ENCODE peak calls at places on chromosomes 4 and X, in nine cellular contexts. Z is GM12892, Y is upper lobe of left lung, K is GM12878, A is transverse colon, I is suprapubic skin, D is esophagus muscularis mucosa, B is K562, U is spleen. F is an unnamed sample.
A peak's percentile ranks its signal among the peaks of the same experiment; 100 is the strongest.

GRCh38 chrX:48938721-48939416 is 18.5 kb downstream of the OTUD5 start:
- DNase-seq in Z (no peak), Y (no peak), K (peak; percentile 84), A (peak; percentile 69), I (no peak), D (no peak), B (no peak), U (peak; percentile 87), F (no peak)

GRCh38 chrX:63835361-63835760 is 50.3 kb upstream of the ARHGEF9 start:
- DNase-seq in Z (no peak), Y (no peak), K (no peak), A (no peak), I (no peak), D (no peak), B (no peak), U (no peak), F (no peak)

GRCh38 chr4:26503844-26504243 is 13.6 kb upstream of the CCKAR start:
- DNase-seq in Z (no peak), Y (no peak), K (no peak), A (no peak), I (no peak), D (no peak), B (no peak), U (no peak), F (no peak)

GRCh38 chrX:19514791-19515614 is at the start of gene MAP3K15:
- DNase-seq in Z (peak; percentile 33), Y (peak; percentile 42), K (no peak), A (peak; percentile 14), I (no peak), D (no peak), B (peak; percentile 25), U (peak; percentile 80), F (peak; percentile 32)

GRCh38 chr4:184815046-184815877 is 10.5 kb downstream of the ACSL1 start:
- DNase-seq in Z (peak; percentile 56), Y (peak; percentile 92), K (peak; percentile 89), A (peak; percentile 78), I (peak; percentile 80), D (no peak), B (peak; percentile 44), U (peak; percentile 84), F (peak; percentile 92)

GRCh38 chrX:17559728-17560379 is 177.4 kb upstream of the SCML1 start:
- DNase-seq in Z (no peak), Y (peak; percentile 36), K (no peak), A (no peak), I (no peak), D (no peak), B (no peak), U (no peak), F (peak; percentile 47)

GRCh38 chr4:55035892-55036291 is 89.5 kb downstream of the KDR start:
- DNase-seq in Z (no peak), Y (no peak), K (no peak), A (no peak), I (no peak), D (no peak), B (no peak), U (no peak), F (no peak)

GRCh38 chr4:38266616-38267015 is 306.4 kb downstream of the PTTG2 start:
- DNase-seq in Z (no peak), Y (no peak), K (no peak), A (peak; percentile 39), I (no peak), D (peak; percentile 57), B (no peak), U (no peak), F (no peak)

GRCh38 chr4:182280439-182281111 is 37.4 kb downstream of the TENM3 start:
- DNase-seq in Z (no peak), Y (no peak), K (no peak), A (no peak), I (no peak), D (peak; percentile 90), B (no peak), U (no peak), F (no peak)

GRCh38 chr4:1027916-1028240 is 16.5 kb downstream of the FGFRL1 start:
- DNase-seq in Z (no peak), Y (no peak), K (no peak), A (no peak), I (no peak), D (no peak), B (peak; percentile 46), U (no peak), F (no peak)
- TF ChIP-seq POLR2A in Z (no peak), Y (no peak), K (peak; percentile 1), A (no peak), I (no peak), D (no peak), B (no peak), U (no peak), F (no peak)

GRCh38 chr4:82798168-82799005 is at the start of gene SCD5:
- DNase-seq in Z (peak; percentile 66), Y (peak; percentile 50), K (no peak), A (peak; percentile 64), I (peak; percentile 72), D (no peak), B (peak; percentile 81), U (peak; percentile 83), F (peak; percentile 66)
- TF ChIP-seq POLR2AphosphoS5 in Z (no peak), Y (no peak), K (no peak), A (no peak), I (no peak), D (no peak), B (no peak), U (no peak), F (no peak)

GRCh38 chrX:66638591-66639500 is at the start of gene EDA2R:
- DNase-seq in Z (peak; percentile 23), Y (peak; percentile 41), K (peak; percentile 60), A (peak; percentile 13), I (no peak), D (no peak), B (no peak), U (peak; percentile 70), F (no peak)
- TF ChIP-seq POLR2A in Z (peak; percentile 59), Y (no peak), K (peak; percentile 46), A (no peak), I (no peak), D (no peak), B (no peak), U (no peak), F (no peak)

GRCh38 chrX:37746951-37747350 is 32.9 kb upstream of the CYBB start:
- DNase-seq in Z (no peak), Y (no peak), K (no peak), A (no peak), I (no peak), D (no peak), B (no peak), U (no peak), F (no peak)

GRCh38 chrX:37745835-37746234 is 34.0 kb upstream of the CYBB start:
- DNase-seq in Z (no peak), Y (no peak), K (no peak), A (no peak), I (no peak), D (no peak), B (no peak), U (peak; percentile 69), F (no peak)

GRCh38 chrX:37745354-37745753 is 34.5 kb upstream of the CYBB start:
- DNase-seq in Z (peak; percentile 28), Y (peak; percentile 70), K (peak; percentile 53), A (peak; percentile 84), I (no peak), D (no peak), B (peak; percentile 66), U (peak; percentile 93), F (peak; percentile 76)

GRCh38 chrX:37746268-37746931 is 33.5 kb upstream of the CYBB start:
- DNase-seq in Z (no peak), Y (no peak), K (peak; percentile 72), A (no peak), I (no peak), D (no peak), B (no peak), U (peak; percentile 74), F (no peak)
- TF ChIP-seq POLR2AphosphoS5 in Z (no peak), Y (no peak), K (no peak), A (no peak), I (no peak), D (no peak), B (no peak), U (no peak), F (no peak)

DNA sequence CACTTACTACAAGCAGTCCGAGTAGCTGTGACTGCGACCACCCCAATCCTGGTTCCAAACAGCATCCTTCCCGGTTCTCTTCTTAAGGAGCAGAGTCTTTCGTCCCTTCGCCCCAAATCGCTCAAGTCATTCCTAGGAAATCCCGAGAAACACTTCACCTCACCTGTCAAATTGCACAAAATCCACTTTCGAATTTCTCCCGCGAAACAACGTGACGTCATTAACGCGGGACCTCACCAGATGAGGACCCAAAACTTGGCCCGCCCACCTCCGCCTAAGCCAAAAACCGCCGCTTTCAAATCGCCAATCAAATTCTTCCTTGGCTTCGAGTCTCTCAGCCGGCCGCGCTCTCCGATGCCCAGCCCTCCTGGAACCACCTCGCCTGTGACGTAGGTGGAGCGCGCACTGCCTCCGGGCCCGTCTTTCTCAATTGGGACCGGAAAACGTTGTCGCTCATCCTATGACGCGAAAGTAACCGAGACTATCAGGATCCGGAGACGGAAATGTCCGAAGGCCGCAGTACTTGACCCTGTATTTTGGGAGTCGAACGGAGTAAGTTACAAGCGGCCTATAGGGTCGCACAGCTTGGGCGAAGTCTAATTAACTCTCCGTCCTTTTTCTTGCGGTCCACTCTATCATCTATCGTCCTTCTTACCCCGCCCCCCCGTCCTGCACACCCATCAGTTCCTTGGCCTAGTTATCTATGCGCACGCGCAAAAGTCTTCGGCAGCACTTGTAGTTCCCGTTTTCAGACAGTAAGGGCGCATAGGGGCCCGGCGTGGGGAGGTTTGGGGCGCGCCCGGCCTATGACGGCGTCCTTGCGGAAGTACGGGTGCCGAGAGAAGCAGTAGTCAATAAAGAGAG is at the start of the genes LARP7 and ZGRF1:
- DNase-seq in Z (peak; percentile 70), Y (peak; percentile 99), K (peak; percentile 96), A (peak; percentile 99), I (peak; percentile 99), D (peak; percentile 99), B (peak; percentile 89), U (peak; percentile 99), F (peak; percentile 99)
- TF ChIP-seq POLR2A in Z (peak; percentile 77), Y (peak; percentile 56), K (peak; percentile 77), A (peak; percentile 55), I (peak; percentile 58), D (no peak), B (peak; percentile 82), U (no peak), F (no peak)

GRCh38 chr4:87092389-87093141 is 127.9 kb downstream of the KLHL8 start:
- DNase-seq in Z (no peak), Y (peak; percentile 93), K (no peak), A (peak; percentile 77), I (peak; percentile 70), D (no peak), B (peak; percentile 48), U (no peak), F (peak; percentile 72)
- TF ChIP-seq POLR2AphosphoS5 in Z (no peak), Y (no peak), K (no peak), A (no peak), I (no peak), D (no peak), B (no peak), U (peak; percentile 18), F (peak; percentile 76)

F was measured in stomach.